ENCODE peak calls at places on chromosomes 13 and 19, in four cellular contexts. S, N, T and Y are unnamed samples.
A peak's percentile ranks its signal among the peaks of the same experiment; 100 is the strongest.

GRCh38 chr19:11530432-11530831 is 1.5 kb upstream of the ECSIT start:
- DNase-seq in S (peak; percentile 92), N (no peak), T (peak; percentile 87), Y (peak; percentile 71)

GRCh38 chr19:11872624-11873023 is 15.0 kb upstream of the ZNF69 start:
- DNase-seq in S (no peak), N (no peak), T (no peak), Y (no peak)

GRCh38 chr13:99218969-99219368 is 18.3 kb downstream of the UBAC2 start:
- DNase-seq in S (no peak), N (no peak), T (no peak), Y (no peak)

GRCh38 chr13:113770441-113770840 is 11.4 kb downstream of the TMEM255B start:
- DNase-seq in S (no peak), N (no peak), T (no peak), Y (no peak)

GRCh38 chr13:42001580-42001979 is 40.7 kb upstream of the VWA8 start:
- DNase-seq in S (no peak), N (peak; percentile 51), T (no peak), Y (peak; percentile 27)

GRCh38 chr19:2201473-2202148 is 34.5 kb downstream of the PLEKHJ1 start:
- DNase-seq in S (no peak), N (no peak), T (no peak), Y (peak; percentile 60)

GRCh38 chr13:73672492-73672891 is 461.7 kb downstream of the KLF12 start:
- DNase-seq in S (no peak), N (no peak), T (no peak), Y (no peak)

GRCh38 chr19:55958356-55958755 is 10.7 kb downstream of the NLRP8 start:
- DNase-seq in S (no peak), N (peak; percentile 22), T (no peak), Y (peak; percentile 75)

GRCh38 chr13:60258349-60258748 is 94.6 kb upstream of the DIAPH3 start:
- DNase-seq in S (no peak), N (no peak), T (no peak), Y (no peak)

GRCh38 chr13:36674337-36675212 is 755 bp downstream of the SERTM1 start:
- DNase-seq in S (no peak), N (no peak), T (no peak), Y (no peak)

GRCh38 chr13:59447031-59447430 is 716.7 kb downstream of the DIAPH3 start:
- DNase-seq in S (no peak), N (no peak), T (no peak), Y (no peak)

GRCh38 chr19:45798995-45799517 is 6.4 kb upstream of the DMWD start:
- DNase-seq in S (peak; percentile 28), N (peak; percentile 91), T (peak; percentile 13), Y (peak; percentile 51)